ENCODE peak calls at places on chromosomes 3 and 15, in seven cellular contexts. One of them, this sample, is unnamed.

GRCh38 chr3:194579091-194579606 is 54.1 kb downstream of the TMEM44 start:
- DNase-seq in A549: no peak
- DNase-seq in HCT116: no peak
- DNase-seq in Panc1: no peak
- DNase-seq in HepG2: no peak
- DNase-seq in K562: no peak
- DNase-seq in SK-N-SH: peak
- DNase-seq in this sample: no peak

GRCh38 chr3:185629554-185630181 is 43.6 kb downstream of the SENP2 start:
- DNase-seq in A549: no peak
- DNase-seq in HCT116: no peak
- DNase-seq in Panc1: no peak
- DNase-seq in HepG2: no peak
- DNase-seq in K562: no peak
- DNase-seq in SK-N-SH: no peak
- DNase-seq in this sample: no peak

GRCh38 chr15:56272474-56272873 is 28.8 kb upstream of the RFX7 start:
- DNase-seq in A549: no peak
- DNase-seq in HCT116: no peak
- DNase-seq in Panc1: no peak
- DNase-seq in HepG2: no peak
- DNase-seq in K562: no peak
- DNase-seq in SK-N-SH: no peak
- DNase-seq in this sample: no peak

GRCh38 chr3:167872032-167872431 is 136.5 kb downstream of the SERPINI1 start:
- DNase-seq in A549: no peak
- DNase-seq in HCT116: no peak
- DNase-seq in Panc1: no peak
- DNase-seq in HepG2: no peak
- DNase-seq in K562: no peak
- DNase-seq in SK-N-SH: no peak
- DNase-seq in this sample: no peak

GRCh38 chr3:175381685-175382084 is 522.6 kb downstream of the NAALADL2 start:
- DNase-seq in A549: no peak
- DNase-seq in HCT116: no peak
- DNase-seq in Panc1: no peak
- DNase-seq in HepG2: no peak
- DNase-seq in K562: no peak
- DNase-seq in SK-N-SH: no peak
- DNase-seq in this sample: no peak

GRCh38 chr3:188156051-188156450 is 2.1 kb downstream of the LPP start:
- DNase-seq in A549: no peak
- DNase-seq in HCT116: no peak
- DNase-seq in Panc1: no peak
- DNase-seq in HepG2: no peak
- DNase-seq in K562: no peak
- DNase-seq in SK-N-SH: no peak
- DNase-seq in this sample: no peak

GRCh38 chr3:188956839-188957489 is 214.8 kb upstream of the TPRG1 start:
- DNase-seq in A549: peak
- DNase-seq in HCT116: peak
- DNase-seq in Panc1: peak
- DNase-seq in HepG2: peak
- DNase-seq in K562: peak
- DNase-seq in SK-N-SH: peak
- DNase-seq in this sample: peak

GRCh38 chr3:48493203-48493501 is 10.8 kb downstream of the SHISA5 start:
- DNase-seq in A549: no peak
- DNase-seq in HCT116: no peak
- DNase-seq in Panc1: no peak
- DNase-seq in HepG2: no peak
- DNase-seq in K562: no peak
- DNase-seq in SK-N-SH: no peak
- DNase-seq in this sample: no peak

GRCh38 chr3:124885466-124886167 is 1.5 kb downstream of the ITGB5 start:
- DNase-seq in A549: no peak
- DNase-seq in HCT116: no peak
- DNase-seq in Panc1: no peak
- DNase-seq in HepG2: no peak
- DNase-seq in K562: no peak
- DNase-seq in SK-N-SH: peak
- DNase-seq in this sample: peak

GRCh38 chr3:184175506-184175905 is 851 bp downstream of the AP2M1 start:
- DNase-seq in A549: no peak
- DNase-seq in HCT116: no peak
- DNase-seq in Panc1: no peak
- DNase-seq in HepG2: no peak
- DNase-seq in K562: no peak
- DNase-seq in SK-N-SH: no peak
- DNase-seq in this sample: no peak

GRCh38 chr3:180989291-180990163 is at the start of gene DNAJC19:
- DNase-seq in A549: peak
- DNase-seq in HCT116: peak
- DNase-seq in Panc1: peak
- DNase-seq in HepG2: peak
- DNase-seq in K562: peak
- DNase-seq in SK-N-SH: peak
- DNase-seq in this sample: peak

GRCh38 chr3:159806412-159806811 is 182.2 kb upstream of the IL12A start:
- DNase-seq in A549: no peak
- DNase-seq in HCT116: no peak
- DNase-seq in Panc1: no peak
- DNase-seq in HepG2: no peak
- DNase-seq in K562: no peak
- DNase-seq in SK-N-SH: no peak
- DNase-seq in this sample: no peak

GRCh38 chr15:60590935-60591490 is 112.1 kb upstream of the ICE2 start:
- DNase-seq in A549: peak
- DNase-seq in HCT116: no peak
- DNase-seq in Panc1: no peak
- DNase-seq in HepG2: peak
- DNase-seq in K562: no peak
- DNase-seq in SK-N-SH: peak
- DNase-seq in this sample: peak

GRCh38 chr3:15181511-15181910 is 24.5 kb upstream of the CAPN7 start:
- DNase-seq in A549: no peak
- DNase-seq in HCT116: no peak
- DNase-seq in Panc1: no peak
- DNase-seq in HepG2: no peak
- DNase-seq in K562: no peak
- DNase-seq in SK-N-SH: no peak
- DNase-seq in this sample: no peak

GRCh38 chr3:15180042-15180611 is 25.9 kb upstream of the CAPN7 start:
- DNase-seq in A549: no peak
- DNase-seq in HCT116: no peak
- DNase-seq in Panc1: no peak
- DNase-seq in HepG2: no peak
- DNase-seq in K562: no peak
- DNase-seq in SK-N-SH: no peak
- DNase-seq in this sample: no peak

GRCh38 chr3:15185404-15185803 is 20.6 kb upstream of the CAPN7 start:
- DNase-seq in A549: no peak
- DNase-seq in HCT116: no peak
- DNase-seq in Panc1: no peak
- DNase-seq in HepG2: no peak
- DNase-seq in K562: no peak
- DNase-seq in SK-N-SH: no peak
- DNase-seq in this sample: no peak

GRCh38 chr3:15181964-15182363 is 24.1 kb upstream of the CAPN7 start:
- DNase-seq in A549: no peak
- DNase-seq in HCT116: no peak
- DNase-seq in Panc1: no peak
- DNase-seq in HepG2: no peak
- DNase-seq in K562: no peak
- DNase-seq in SK-N-SH: no peak
- DNase-seq in this sample: no peak
- TF ChIP-seq REST in A549: no peak
- TF ChIP-seq REST in HCT116: no peak
- TF ChIP-seq REST in Panc1: no peak
- TF ChIP-seq REST in HepG2: no peak
- TF ChIP-seq REST in K562: no peak
- TF ChIP-seq REST in SK-N-SH: no peak
- TF ChIP-seq REST in this sample: no peak

GRCh38 chr15:25787855-25788521 is 75.1 kb downstream of the ATP10A start:
- DNase-seq in A549: peak
- DNase-seq in HCT116: no peak
- DNase-seq in Panc1: no peak
- DNase-seq in HepG2: peak
- DNase-seq in K562: peak
- DNase-seq in SK-N-SH: no peak
- DNase-seq in this sample: no peak
- TF ChIP-seq REST in A549: no peak
- TF ChIP-seq REST in HCT116: no peak
- TF ChIP-seq REST in Panc1: no peak
- TF ChIP-seq REST in HepG2: no peak
- TF ChIP-seq REST in K562: no peak
- TF ChIP-seq REST in SK-N-SH: no peak
- TF ChIP-seq REST in this sample: no peak

GRCh38 chr3:129908417-129908816 is 14.9 kb upstream of the TMCC1 start:
- DNase-seq in A549: no peak
- DNase-seq in HCT116: no peak
- DNase-seq in Panc1: no peak
- DNase-seq in HepG2: peak
- DNase-seq in K562: no peak
- DNase-seq in SK-N-SH: no peak
- DNase-seq in this sample: no peak
- TF ChIP-seq REST in A549: no peak
- TF ChIP-seq REST in HCT116: no peak
- TF ChIP-seq REST in Panc1: no peak
- TF ChIP-seq REST in HepG2: no peak
- TF ChIP-seq REST in K562: no peak
- TF ChIP-seq REST in SK-N-SH: no peak
- TF ChIP-seq REST in this sample: no peak

DNA sequence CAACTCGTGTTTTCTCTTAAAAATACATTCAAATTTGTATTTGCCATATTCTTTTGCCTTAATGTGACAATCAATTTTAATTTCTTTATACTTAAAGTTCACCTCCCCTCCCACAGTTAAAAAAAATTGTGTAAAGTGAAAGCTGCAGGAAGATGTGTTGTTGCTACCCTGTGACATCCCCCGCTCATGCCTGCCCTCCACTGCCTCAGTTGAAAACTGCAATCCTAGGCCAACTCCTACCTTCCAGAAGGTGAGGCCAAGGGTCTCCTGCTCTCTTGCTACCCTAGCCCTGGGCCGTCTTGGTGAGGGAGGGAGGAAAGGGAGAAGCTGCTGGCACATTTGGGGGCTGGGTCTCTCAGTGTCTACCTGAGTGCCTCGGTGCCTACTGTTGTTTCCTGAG is 57.0 kb upstream of the CMTM7 start:
- DNase-seq in A549: no peak
- DNase-seq in HCT116: no peak
- DNase-seq in Panc1: no peak
- DNase-seq in HepG2: no peak
- DNase-seq in K562: peak
- DNase-seq in SK-N-SH: no peak
- DNase-seq in this sample: peak
- TF ChIP-seq REST in A549: no peak
- TF ChIP-seq REST in HCT116: no peak
- TF ChIP-seq REST in Panc1: no peak
- TF ChIP-seq REST in HepG2: no peak
- TF ChIP-seq REST in K562: no peak
- TF ChIP-seq REST in SK-N-SH: no peak
- TF ChIP-seq REST in this sample: no peak

GRCh38 chr3:127888564-127889107 is 26.4 kb upstream of the KBTBD12 start:
- DNase-seq in A549: no peak
- DNase-seq in HCT116: no peak
- DNase-seq in Panc1: no peak
- DNase-seq in HepG2: no peak
- DNase-seq in K562: no peak
- DNase-seq in SK-N-SH: peak
- DNase-seq in this sample: no peak
- TF ChIP-seq REST in A549: no peak
- TF ChIP-seq REST in HCT116: no peak
- TF ChIP-seq REST in Panc1: no peak
- TF ChIP-seq REST in HepG2: no peak
- TF ChIP-seq REST in K562: no peak
- TF ChIP-seq REST in SK-N-SH: no peak
- TF ChIP-seq REST in this sample: no peak

GRCh38 chr3:166274996-166275395 is 437.8 kb upstream of the BCHE start:
- DNase-seq in A549: no peak
- DNase-seq in HCT116: no peak
- DNase-seq in Panc1: no peak
- DNase-seq in HepG2: no peak
- DNase-seq in K562: no peak
- DNase-seq in SK-N-SH: no peak
- DNase-seq in this sample: no peak

GRCh38 chr3:166270428-166270827 is 433.2 kb upstream of the BCHE start:
- DNase-seq in A549: no peak
- DNase-seq in HCT116: no peak
- DNase-seq in Panc1: no peak
- DNase-seq in HepG2: no peak
- DNase-seq in K562: no peak
- DNase-seq in SK-N-SH: no peak
- DNase-seq in this sample: no peak

DNA sequence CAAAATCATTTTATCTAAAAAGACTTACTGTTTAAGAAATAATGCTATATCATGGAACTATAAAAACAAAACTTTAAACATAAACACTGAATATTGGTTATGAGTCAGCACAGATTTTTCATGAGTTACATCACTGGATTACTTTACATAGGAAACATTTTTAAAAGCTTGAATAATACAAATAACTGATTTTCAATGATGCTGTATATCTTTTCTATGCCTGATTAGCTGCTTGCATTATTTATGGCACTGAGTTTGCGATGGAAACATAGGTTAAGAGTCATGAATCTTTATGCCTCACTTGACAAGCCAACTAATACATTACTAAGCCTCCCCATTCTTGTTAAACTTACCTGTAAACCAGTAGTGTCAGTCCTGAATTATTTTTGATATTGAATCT is 437.1 kb upstream of the BCHE start:
- DNase-seq in A549: no peak
- DNase-seq in HCT116: no peak
- DNase-seq in Panc1: no peak
- DNase-seq in HepG2: no peak
- DNase-seq in K562: no peak
- DNase-seq in SK-N-SH: no peak
- DNase-seq in this sample: no peak
- TF ChIP-seq REST in A549: no peak
- TF ChIP-seq REST in HCT116: no peak
- TF ChIP-seq REST in Panc1: no peak
- TF ChIP-seq REST in HepG2: no peak
- TF ChIP-seq REST in K562: no peak
- TF ChIP-seq REST in SK-N-SH: no peak
- TF ChIP-seq REST in this sample: no peak

DNA sequence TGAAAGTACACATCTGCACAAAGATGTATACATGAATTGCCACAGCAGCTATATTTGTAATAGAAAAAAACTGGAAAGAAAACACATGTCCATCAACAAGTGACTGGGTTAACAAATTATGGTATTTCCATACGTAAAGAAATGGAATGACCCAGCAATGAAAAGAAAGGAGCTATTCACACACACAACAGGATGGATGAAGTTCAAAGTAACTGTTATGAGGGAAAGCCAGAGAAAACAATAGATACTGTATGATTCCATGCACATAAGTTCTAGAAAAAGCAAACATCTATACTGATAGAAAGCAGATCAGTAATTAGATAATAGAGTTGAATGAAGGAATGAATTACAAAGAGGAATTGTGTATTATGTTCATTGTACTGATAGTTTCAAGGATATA is 152.0 kb downstream of the SCAPER start:
- DNase-seq in A549: no peak
- DNase-seq in HCT116: no peak
- DNase-seq in Panc1: no peak
- DNase-seq in HepG2: peak
- DNase-seq in K562: no peak
- DNase-seq in SK-N-SH: no peak
- DNase-seq in this sample: no peak
- TF ChIP-seq REST in A549: no peak
- TF ChIP-seq REST in HCT116: no peak
- TF ChIP-seq REST in Panc1: no peak
- TF ChIP-seq REST in HepG2: no peak
- TF ChIP-seq REST in K562: no peak
- TF ChIP-seq REST in SK-N-SH: no peak
- TF ChIP-seq REST in this sample: no peak

This sample was measured in GM23338.